ENCODE peak calls at places on chromosomes 5 and 9, in seven cellular contexts. Q is heart left ventricle, D is heart right ventricle, T is tibial nerve, J is upper lobe of left lung, P is adrenal gland, R is astrocyte of the spinal cord. Y is an unnamed sample.
A peak's percentile ranks its signal among the peaks of the same experiment; 100 is the strongest.

GRCh38 chr5:150645070-150645700 is 4.7 kb downstream of the SYNPO start:
- DNase-seq in D (peak; percentile 81), P (peak; percentile 97), Q (peak; percentile 79), T (peak; percentile 57), R (peak; percentile 63), J (no peak), Y (peak; percentile 83)

GRCh38 chr9:72585737-72586136 is 64.3 kb downstream of the TMC1 start:
- DNase-seq in T (no peak), J (no peak), Q (no peak), R (no peak), P (no peak), D (no peak), Y (no peak)

GRCh38 chr9:93119953-93120845 is 13.9 kb downstream of the NINJ1 start:
- DNase-seq in J (peak; percentile 95), D (peak; percentile 89), P (peak; percentile 98), Q (peak; percentile 91), T (peak; percentile 86), R (peak; percentile 95), Y (peak; percentile 68)

GRCh38 chr5:151664694-151665583 is 21.8 kb downstream of the SPARC start:
- DNase-seq in T (no peak), J (no peak), D (peak; percentile 72), P (no peak), R (peak; percentile 76), Q (peak; percentile 64), Y (no peak)

GRCh38 chr5:41637424-41637823 is 127.0 kb upstream of the PLCXD3 start:
- DNase-seq in J (no peak), P (no peak), D (no peak), R (no peak), Q (no peak), T (no peak), Y (no peak)

GRCh38 chr5:179154346-179154990 is 94.3 kb downstream of the ZNF354C start:
- DNase-seq in T (no peak), J (no peak), D (no peak), P (no peak), R (no peak), Q (no peak), Y (no peak)

GRCh38 chr9:130330202-130330601 is 64.6 kb downstream of the HMCN2 start:
- DNase-seq in P (no peak), J (peak; percentile 44), D (no peak), T (no peak), Q (no peak), R (no peak), Y (no peak)

GRCh38 chr9:1916676-1917075 is 98.5 kb upstream of the SMARCA2 start:
- DNase-seq in P (no peak), D (no peak), R (no peak), T (no peak), J (no peak), Q (no peak), Y (no peak)

GRCh38 chr9:5438301-5439162 is 807 bp upstream of the PLGRKT start:
- DNase-seq in R (peak; percentile 53), T (no peak), D (no peak), P (no peak), Q (no peak), J (peak; percentile 43), Y (no peak)

GRCh38 chr9:120710110-120710981 is 3.9 kb downstream of the MEGF9 start:
- DNase-seq in P (peak; percentile 68), J (no peak), R (peak; percentile 59), Q (no peak), T (no peak), D (no peak), Y (no peak)

GRCh38 chr9:97388721-97389238 is 23.1 kb upstream of the TDRD7 start:
- DNase-seq in Q (no peak), P (no peak), J (no peak), R (no peak), D (no peak), T (no peak), Y (no peak)

GRCh38 chr9:97528529-97529230 is 27.2 kb downstream of the TMOD1 start:
- DNase-seq in Q (no peak), P (peak; percentile 52), D (peak; percentile 41), T (no peak), J (no peak), R (no peak), Y (no peak)

GRCh38 chr5:80781356-80781755 is 126.6 kb upstream of the DHFR start:
- DNase-seq in P (no peak), D (no peak), T (no peak), Q (no peak), J (no peak), R (peak; percentile 63), Y (peak; percentile 4)

GRCh38 chr5:102589661-102590060 is 90.9 kb upstream of the SLCO6A1 start:
- DNase-seq in Q (no peak), J (no peak), T (no peak), R (no peak), P (no peak), D (no peak), Y (no peak)
- TF ChIP-seq CTCF in Q (no peak), J (no peak), T (no peak), R (no peak), P (no peak), D (no peak), Y (no peak)

GRCh38 chr5:113917997-113918396 is 404.5 kb downstream of the YTHDC2 start:
- DNase-seq in J (no peak), D (no peak), T (no peak), R (no peak), P (no peak), Q (no peak), Y (no peak)

DNA sequence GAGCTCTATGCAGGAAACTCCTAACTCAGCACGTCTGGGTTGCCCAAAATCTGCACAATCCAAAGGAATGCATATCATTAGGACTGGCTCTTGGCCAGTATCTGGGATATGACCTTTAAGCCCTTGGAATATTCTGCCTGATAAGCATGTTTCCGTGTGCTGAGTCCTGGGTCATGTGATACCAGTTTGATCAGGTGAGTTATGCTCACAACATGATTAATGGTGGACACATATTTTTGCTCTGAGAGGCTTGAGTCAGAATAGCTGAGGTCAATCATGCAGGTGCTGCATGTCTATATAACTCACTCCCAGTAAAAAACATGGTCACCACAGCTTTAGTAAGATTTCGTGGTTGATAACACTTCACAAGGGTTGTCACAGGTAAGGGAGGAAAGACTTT is 408.8 kb downstream of the YTHDC2 start:
- DNase-seq in D (no peak), P (no peak), T (no peak), J (no peak), Q (no peak), R (no peak), Y (no peak)
- TF ChIP-seq CTCF in D (no peak), P (no peak), T (no peak), J (no peak), Q (no peak), R (no peak), Y (no peak)

GRCh38 chr9:136251264-136252115 is 5.9 kb upstream of the QSOX2 start:
- DNase-seq in Q (no peak), D (no peak), R (no peak), T (no peak), P (peak; percentile 69), J (peak; percentile 75), Y (no peak)
- TF ChIP-seq CTCF in Q (no peak), D (no peak), R (no peak), T (no peak), P (no peak), J (no peak), Y (no peak)

GRCh38 chr9:35816708-35817107 is 1.9 kb upstream of the HINT2 start:
- DNase-seq in T (no peak), P (no peak), Q (no peak), J (no peak), D (no peak), R (no peak), Y (no peak)
- TF ChIP-seq CTCF in T (no peak), P (no peak), Q (no peak), J (no peak), D (no peak), R (no peak), Y (peak; percentile 30)

DNA sequence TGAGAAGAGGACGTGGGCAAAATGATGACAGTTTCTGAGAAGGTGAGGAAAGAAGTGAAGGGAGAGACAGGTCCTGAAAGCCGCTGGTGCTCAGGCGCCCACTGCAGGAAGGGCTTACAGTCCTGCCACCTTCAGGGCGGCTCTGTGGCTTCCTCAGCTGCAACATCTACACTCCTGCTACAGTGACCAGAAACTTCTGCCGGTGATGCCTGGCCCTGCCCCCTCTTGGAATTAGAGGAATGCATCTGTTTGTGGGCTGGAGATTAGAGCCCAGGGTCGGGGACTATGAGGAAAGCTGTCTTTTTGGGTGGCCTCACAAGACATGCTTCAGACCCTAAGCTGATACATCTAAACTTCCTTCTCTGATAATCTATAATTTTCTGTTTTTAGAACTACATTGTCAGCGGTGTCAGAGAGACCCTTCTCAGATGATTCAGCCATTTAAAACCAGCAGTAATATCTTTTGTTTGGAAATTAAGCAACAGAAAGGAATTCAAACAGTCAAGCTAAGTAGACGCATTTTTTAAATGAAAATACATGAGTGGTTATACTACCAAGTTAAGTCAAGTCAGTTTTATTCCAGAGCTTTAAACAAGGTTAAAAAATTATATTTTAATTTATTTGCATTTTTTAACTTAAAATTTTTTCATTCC is 30.4 kb downstream of the PRDM6 start:
- DNase-seq in T (no peak), D (no peak), J (peak; percentile 18), Q (no peak), R (peak; percentile 20), P (no peak), Y (peak; percentile 28)
- TF ChIP-seq CTCF in T (no peak), D (no peak), J (no peak), Q (no peak), R (peak; percentile 1), P (no peak), Y (peak; percentile 29)

DNA sequence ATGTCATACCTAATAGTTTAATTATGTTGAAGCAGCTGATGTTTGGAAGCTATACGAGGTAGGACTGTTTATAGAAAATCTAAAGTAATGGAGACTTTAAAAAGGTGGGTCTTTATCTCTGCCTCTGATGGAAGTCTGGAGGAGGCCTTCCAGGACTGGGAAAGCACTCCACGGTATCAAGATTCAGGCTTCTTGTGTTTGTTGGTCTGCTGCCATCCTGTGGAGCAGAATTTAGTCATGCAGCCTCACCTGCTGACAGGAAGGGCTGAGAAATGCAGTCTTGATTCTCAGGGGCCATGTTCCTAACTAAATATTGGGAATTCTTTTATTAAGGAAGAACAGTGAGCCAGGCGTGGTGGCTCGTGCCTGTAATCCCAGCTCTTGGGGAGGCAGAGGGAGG is 15.9 kb downstream of the SPDL1 start:
- DNase-seq in T (no peak), J (no peak), D (no peak), Q (no peak), P (no peak), R (peak; percentile 48), Y (no peak)
- TF ChIP-seq CTCF in T (no peak), J (no peak), D (no peak), Q (no peak), P (no peak), R (no peak), Y (no peak)

GRCh38 chr5:141338538-141339306 is at the start of gene PCDHGA2:
- DNase-seq in D (peak; percentile 36), Q (no peak), P (no peak), J (peak; percentile 19), R (peak; percentile 67), T (no peak), Y (peak; percentile 17)
- TF ChIP-seq CTCF in D (peak; percentile 64), Q (peak; percentile 30), P (no peak), J (no peak), R (peak; percentile 56), T (peak; percentile 22), Y (peak; percentile 72)

GRCh38 chr5:23994581-23995370 is 487.4 kb downstream of the PRDM9 start:
- DNase-seq in P (no peak), R (no peak), D (no peak), J (no peak), T (no peak), Q (no peak), Y (no peak)
- TF ChIP-seq CTCF in P (no peak), R (no peak), D (no peak), J (no peak), T (no peak), Q (no peak), Y (peak; percentile 7)

GRCh38 chr5:126370796-126371718 is 52.2 kb upstream of the GRAMD2B start:
- DNase-seq in Q (no peak), J (peak; percentile 41), D (no peak), R (peak; percentile 56), P (no peak), T (no peak), Y (peak; percentile 66)
- TF ChIP-seq CTCF in Q (no peak), J (no peak), D (no peak), R (no peak), P (no peak), T (no peak), Y (no peak)

Y was measured in HFFc6.